ENCODE peak calls at places on chromosome 1, in four cellular contexts. N is cardiac muscle cell, H is adrenal gland, J is body of pancreas. V is an unnamed sample.

GRCh38 chr1:84289169-84289785 is 12.2 kb upstream of the SAMD13 start:
- DNase-seq in H (no peak), N (no peak), J (no peak), V (no peak)

GRCh38 chr1:8281843-8282509 is 35.9 kb upstream of the SLC45A1 start:
- DNase-seq in H (peak), J (no peak), N (no peak), V (no peak)

GRCh38 chr1:16367258-16367967 is 371 bp downstream of the SZRD1 start:
- DNase-seq in H (peak), J (peak), N (peak), V (peak)

GRCh38 chr1:43366179-43366578 is 1.6 kb downstream of the ELOVL1 start:
- DNase-seq in J (peak), N (no peak), H (no peak), V (no peak)

GRCh38 chr1:79005945-79006344 is 585 bp downstream of the ADGRL4 start:
- DNase-seq in N (no peak), J (no peak), H (no peak), V (no peak)

GRCh38 chr1:78606274-78606673 is 14.0 kb upstream of the IFI44L start:
- DNase-seq in J (no peak), H (no peak), N (peak), V (no peak)

GRCh38 chr1:19430121-19431068 is 54.9 kb downstream of the CAPZB start:
- DNase-seq in J (no peak), N (no peak), H (no peak), V (peak)

GRCh38 chr1:68811806-68812205 is 314.9 kb upstream of the DEPDC1 start:
- DNase-seq in N (no peak), H (no peak), J (no peak), V (no peak)

GRCh38 chr1:94622757-94623156 is 81.2 kb upstream of the F3 start:
- DNase-seq in J (no peak), H (no peak), N (peak), V (no peak)

GRCh38 chr1:38648417-38648816 is 211.2 kb downstream of the RRAGC start:
- DNase-seq in J (no peak), N (no peak), H (no peak), V (no peak)

GRCh38 chr1:170533331-170533730 is 1.4 kb downstream of the GORAB start:
- DNase-seq in H (no peak), J (no peak), N (no peak), V (no peak)

GRCh38 chr1:23530750-23531651 is at the start of gene E2F2:
- DNase-seq in J (peak), N (peak), H (peak), V (peak)

GRCh38 chr1:23522244-23523013 is 8.6 kb downstream of the E2F2 start:
- DNase-seq in J (no peak), H (no peak), N (no peak), V (no peak)

GRCh38 chr1:183783342-183783741 is 21.6 kb upstream of the RGL1 start:
- DNase-seq in H (no peak), N (no peak), J (no peak), V (no peak)

GRCh38 chr1:156708245-156708661 is 2.9 kb upstream of the CRABP2 start:
- DNase-seq in H (no peak), N (no peak), J (no peak), V (no peak)

GRCh38 chr1:34694383-34694782 is 60.5 kb upstream of the GJB5 start:
- DNase-seq in N (no peak), H (no peak), J (no peak), V (no peak)

GRCh38 chr1:28640766-28641165 is 2.1 kb downstream of the TAF12 start:
- DNase-seq in J (no peak), N (peak), H (no peak), V (no peak)

GRCh38 chr1:95685091-95685490 is 451.1 kb downstream of the RWDD3 start:
- DNase-seq in H (no peak), J (no peak), N (no peak), V (no peak)

GRCh38 chr1:109207472-109208103 is 6.1 kb upstream of the SARS1 start:
- DNase-seq in H (no peak), J (no peak), N (no peak), V (no peak)

GRCh38 chr1:37763791-37764741 is 854 bp downstream of the EPHA10 start:
- DNase-seq in J (peak), N (peak), H (peak), V (peak)

GRCh38 chr1:92882817-92883216 is 51.0 kb downstream of the RPL5 start:
- DNase-seq in H (peak), J (no peak), N (no peak), V (no peak)

GRCh38 chr1:162500805-162501204 is 3.2 kb downstream of the UHMK1 start:
- DNase-seq in N (no peak), H (no peak), J (no peak), V (no peak)

GRCh38 chr1:51924455-51924854 is 45.9 kb upstream of the NRDC start:
- DNase-seq in N (no peak), H (no peak), J (no peak), V (no peak)

GRCh38 chr1:101027194-101027772 is 1.7 kb upstream of the DPH5 start:
- DNase-seq in J (no peak), H (no peak), N (no peak), V (no peak)

GRCh38 chr1:161119017-161119378 is 1.1 kb downstream of the NIT1 start:
- DNase-seq in N (no peak), H (peak), J (peak), V (no peak)

GRCh38 chr1:156214024-156214748 is 1.4 kb downstream of the PMF1 start:
- DNase-seq in J (no peak), H (no peak), N (no peak), V (no peak)

GRCh38 chr1:180153032-180153431 is 1.6 kb upstream of the QSOX1 start:
- DNase-seq in N (no peak), H (no peak), J (no peak), V (no peak)

GRCh38 chr1:180156201-180156600 is 1.5 kb downstream of the QSOX1 start:
- DNase-seq in J (no peak), H (no peak), N (no peak), V (no peak)

GRCh38 chr1:180155202-180155682 is 573 bp downstream of the QSOX1 start:
- DNase-seq in J (peak), N (no peak), H (no peak), V (peak)

GRCh38 chr1:180154003-180154324 is 705 bp upstream of the QSOX1 start:
- DNase-seq in N (no peak), H (no peak), J (no peak), V (no peak)

DNA sequence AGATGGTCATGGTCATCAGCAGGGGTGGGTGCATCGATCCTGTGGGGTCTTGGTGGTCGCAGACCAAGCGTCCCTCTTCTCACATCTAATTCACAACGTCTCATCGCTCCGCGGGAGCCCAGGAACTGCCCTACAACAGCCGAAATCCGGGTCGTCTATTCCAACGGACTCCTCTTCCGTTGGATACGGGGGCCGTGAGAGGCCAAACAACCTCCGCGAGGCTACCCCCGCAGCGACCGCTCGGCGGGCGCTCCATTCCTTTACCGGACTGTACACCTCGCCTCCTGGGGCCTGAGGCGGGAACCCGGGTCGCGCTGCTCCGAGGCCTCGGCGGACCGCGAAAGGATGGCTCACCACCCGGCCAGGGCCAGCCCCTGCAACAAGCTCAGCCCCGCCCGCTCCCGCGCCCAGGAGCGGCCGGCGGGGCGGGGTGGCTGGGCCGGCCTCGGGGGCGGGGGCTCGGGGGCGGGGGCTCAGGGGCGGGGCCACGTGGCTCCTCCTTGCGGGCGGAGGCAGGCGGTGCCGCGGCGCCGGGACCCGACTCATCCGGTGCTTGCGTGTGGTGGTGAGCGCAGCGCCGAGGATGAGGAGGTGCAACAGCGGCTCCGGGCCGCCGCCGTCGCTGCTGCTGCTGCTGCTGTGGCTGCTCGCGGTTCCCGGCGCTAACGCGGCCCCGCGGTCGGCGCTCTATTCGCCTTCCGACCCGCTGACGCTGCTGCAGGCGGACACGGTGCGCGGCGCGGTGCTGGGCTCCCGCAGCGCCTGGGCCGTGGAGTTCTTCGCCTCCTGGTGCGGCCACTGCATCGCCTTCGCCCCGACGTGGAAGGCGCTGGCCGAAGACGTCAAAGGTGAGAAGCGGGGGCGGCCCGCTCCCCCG is at the start of gene QSOX1:
- DNase-seq in J (peak), H (peak), N (peak), V (peak)
- TF ChIP-seq CTCF in J (peak), H (peak), N (no peak), V (peak)

DNA sequence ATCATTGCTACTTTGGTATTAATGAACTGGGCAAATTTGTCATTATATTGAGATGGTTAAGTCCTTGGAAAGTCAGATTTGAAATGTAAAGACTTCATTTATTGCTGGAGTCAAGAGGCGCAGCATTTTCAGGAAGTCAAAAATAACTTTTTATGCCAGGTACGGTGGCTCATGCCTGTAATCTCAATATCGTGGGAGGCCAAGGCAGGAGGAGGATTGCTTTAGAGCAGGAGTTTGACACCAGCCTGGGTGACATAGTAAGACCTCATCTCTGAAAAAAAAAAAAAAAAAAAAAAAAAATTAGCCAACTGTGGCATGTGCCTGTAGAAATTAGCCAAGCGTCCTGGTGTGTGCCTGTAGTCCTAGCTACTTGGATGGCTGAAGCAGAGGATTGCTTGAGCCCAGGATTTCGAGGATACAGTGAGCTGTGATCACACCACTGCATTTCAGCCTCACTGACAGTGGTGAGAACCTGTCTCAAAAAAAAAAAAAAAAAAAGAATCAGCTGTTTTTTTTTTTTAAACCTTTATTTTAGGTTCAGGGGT is 5.5 kb downstream of the HIPK1 start:
- DNase-seq in J (no peak), N (no peak), H (no peak), V (no peak)
- H3K27ac ChIP-seq in J (peak), N (no peak), H (no peak), V (no peak)

GRCh38 chr1:3066250-3066711 is 2.7 kb upstream of the PRDM16 start:
- DNase-seq in H (peak), N (peak), J (peak), V (peak)
- TF ChIP-seq CTCF in H (peak), N (peak), J (peak), V (no peak)

GRCh38 chr1:25505706-25506385 is 37.6 kb upstream of the LDLRAP1 start:
- DNase-seq in H (no peak), N (no peak), J (no peak), V (no peak)

GRCh38 chr1:25501235-25502058 is 42.0 kb upstream of the LDLRAP1 start:
- DNase-seq in N (no peak), J (no peak), H (no peak), V (no peak)

GRCh38 chr1:25503551-25504426 is 39.6 kb upstream of the LDLRAP1 start:
- DNase-seq in J (peak), H (peak), N (peak), V (no peak)

GRCh38 chr1:25502957-25503356 is 40.4 kb upstream of the LDLRAP1 start:
- DNase-seq in J (no peak), N (no peak), H (no peak), V (no peak)

GRCh38 chr1:25504706-25505560 is 38.5 kb upstream of the LDLRAP1 start:
- DNase-seq in H (no peak), N (no peak), J (no peak), V (no peak)
- H3K27ac ChIP-seq in H (no peak), N (peak), J (no peak), V (no peak)

DNA sequence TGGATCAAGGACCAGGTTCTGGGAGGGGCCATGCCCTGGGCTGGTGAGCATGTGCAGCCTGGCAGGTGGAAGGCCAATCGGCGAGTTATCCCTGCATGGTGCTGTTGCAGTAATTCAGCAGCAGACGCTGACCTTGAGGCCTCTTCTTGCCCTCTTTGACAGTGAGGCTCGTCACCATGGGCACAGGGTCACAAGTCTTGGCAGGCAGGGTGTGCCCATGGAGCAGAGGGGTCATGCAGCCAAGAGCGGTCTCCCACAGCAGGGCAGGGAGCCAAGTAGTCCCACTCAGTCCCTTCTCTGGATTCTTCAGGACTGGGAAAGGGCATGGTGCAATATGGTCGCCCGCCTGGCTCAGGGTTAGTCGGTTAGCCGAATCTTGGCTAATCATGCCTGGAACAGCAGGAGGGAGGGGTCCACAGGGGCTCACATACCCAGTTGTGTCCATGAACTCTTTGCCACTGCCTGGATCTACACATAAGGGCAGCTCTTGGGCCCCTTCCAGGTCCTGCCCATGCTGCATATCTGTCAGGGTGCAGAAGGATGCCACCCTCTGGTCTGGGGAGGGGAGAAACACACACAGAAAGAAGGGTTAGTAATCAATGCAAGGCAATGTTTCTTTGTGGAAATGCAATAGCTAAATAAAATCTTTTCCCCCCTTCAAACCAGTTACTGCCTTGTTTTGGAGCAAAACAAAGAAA is 226.8 kb downstream of the SIPA1L2 start:
- DNase-seq in J (no peak), N (no peak), H (no peak), V (no peak)
- TF ChIP-seq CTCF in J (no peak), N (no peak), H (no peak), V (no peak)

GRCh38 chr1:32337855-32338636 is 2.0 kb upstream of the MARCKSL1 start:
- DNase-seq in J (peak), H (no peak), N (no peak), V (no peak)
- H3K27ac ChIP-seq in J (peak), H (no peak), N (no peak), V (no peak)

DNA sequence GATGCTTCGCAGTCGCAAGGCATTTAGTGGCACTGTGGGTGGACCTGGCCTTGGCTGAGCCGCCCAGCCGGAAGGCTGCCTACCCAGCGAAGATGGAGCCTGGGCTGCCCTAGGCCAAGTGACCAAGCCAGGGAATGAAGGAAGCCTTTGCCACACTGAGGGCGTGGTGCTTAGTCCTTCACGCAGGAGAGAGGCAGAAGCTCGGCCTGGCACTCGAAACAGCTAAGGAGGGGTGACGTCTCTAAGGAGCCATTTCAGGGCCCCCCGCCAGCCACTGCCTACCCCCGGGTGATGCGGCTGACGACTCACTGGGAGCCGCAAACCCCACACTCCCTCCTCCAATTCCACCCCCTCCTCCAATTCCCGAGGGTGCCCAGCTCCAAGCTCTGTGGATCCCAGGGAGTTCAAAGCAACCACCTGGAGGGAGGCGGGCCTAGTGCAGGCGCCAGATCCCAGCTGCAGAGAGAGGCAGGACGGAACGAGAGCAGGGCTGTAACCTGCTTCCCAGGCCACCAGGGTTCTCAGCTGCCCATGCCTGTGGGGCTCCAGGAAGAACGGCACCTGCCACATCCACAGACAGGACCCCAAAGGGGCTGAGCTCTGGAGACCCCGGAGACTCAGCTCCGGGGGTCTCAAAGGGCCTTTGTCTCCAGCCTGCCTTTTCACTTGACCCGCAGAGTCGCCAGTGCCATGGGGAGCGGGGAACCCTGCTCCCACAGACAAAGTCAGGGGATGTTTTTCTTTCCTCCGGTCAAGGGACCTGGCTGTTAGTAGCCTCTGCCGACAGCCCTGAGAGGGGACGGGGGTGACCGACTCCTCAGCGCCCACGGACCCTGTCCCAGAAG is 75.8 kb downstream of the ARHGEF16 start:
- DNase-seq in N (peak), H (no peak), J (peak), V (no peak)
- TF ChIP-seq CTCF in N (no peak), H (no peak), J (peak), V (no peak)

DNA sequence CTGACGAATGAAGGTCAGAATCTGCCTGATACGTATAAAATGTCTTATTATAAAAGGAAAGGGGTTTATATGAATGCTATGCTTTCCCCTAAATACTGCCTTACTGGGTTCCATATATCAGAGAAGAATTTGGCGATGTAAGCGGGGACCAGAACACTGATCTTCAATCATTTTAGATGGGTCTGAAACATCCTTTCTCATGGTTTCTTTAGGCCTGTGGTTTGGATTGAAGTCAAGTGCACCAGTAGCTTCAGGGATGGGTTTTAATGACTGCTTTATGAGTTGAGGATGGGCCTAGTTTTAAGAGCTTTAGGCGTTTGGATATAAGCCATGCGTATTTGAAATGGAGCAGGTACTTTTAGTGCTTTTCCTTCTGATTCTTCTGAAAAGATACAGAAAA is 6.9 kb downstream of the FMN2 start:
- DNase-seq in N (no peak), H (no peak), J (no peak), V (no peak)
- H3K27ac ChIP-seq in N (no peak), H (no peak), J (no peak), V (no peak)

V was measured in ovary.